ENCODE peak calls at places on chromosomes 16 and 17, in ten cellular contexts. K, T, E, Q, P, C, G, D, L and U are unnamed samples.

GRCh38 chr17:3528604-3529511 is 28.8 kb downstream of the TRPV3 start:
- DNase-seq in K (peak; percentile 46), C (peak; percentile 51), E (no peak), T (no peak), P (no peak), L (no peak), Q (no peak), G (no peak), D (no peak), U (peak; percentile 36)

GRCh38 chr16:11624645-11625607 is 38.2 kb upstream of the LITAF start:
- DNase-seq in D (no peak), G (no peak), C (no peak), P (no peak), Q (no peak), K (no peak), T (peak; percentile 58), L (no peak), E (no peak), U (no peak)

GRCh38 chr16:80752563-80752962 is 51.8 kb downstream of the CDYL2 start:
- DNase-seq in E (no peak), T (no peak), L (no peak), G (no peak), C (no peak), D (no peak), K (no peak), P (no peak), Q (no peak), U (no peak)

GRCh38 chr17:70478883-70479282 is 309.6 kb downstream of the KCNJ2 start:
- DNase-seq in C (no peak), P (peak; percentile 61), E (no peak), G (no peak), T (no peak), D (no peak), L (peak; percentile 9), Q (no peak), K (peak; percentile 53), U (no peak)

GRCh38 chr17:80832888-80833583 is 158.6 kb upstream of the CHMP6 start:
- DNase-seq in C (peak; percentile 98), P (peak; percentile 98), L (peak; percentile 88), K (peak; percentile 89), T (peak; percentile 99), Q (peak; percentile 64), G (peak; percentile 86), D (peak; percentile 85), E (peak; percentile 92), U (peak; percentile 96)

GRCh38 chr16:31701734-31702133 is 171.9 kb upstream of the ZNF267 start:
- DNase-seq in P (no peak), G (no peak), E (no peak), L (no peak), T (no peak), Q (no peak), K (no peak), D (no peak), C (no peak), U (no peak)

GRCh38 chr16:71421911-71422310 is 19.9 kb downstream of the TLE7 start:
- DNase-seq in D (peak; percentile 27), T (peak; percentile 28), C (peak; percentile 19), P (no peak), K (no peak), E (peak; percentile 81), G (no peak), Q (no peak), L (no peak), U (peak; percentile 33)

GRCh38 chr16:62253926-62254325 is 217.7 kb upstream of the CDH8 start:
- DNase-seq in D (no peak), E (no peak), L (no peak), Q (no peak), P (no peak), G (no peak), K (no peak), C (no peak), T (no peak), U (peak; percentile 86)

GRCh38 chr16:55426865-55427484 is 52.0 kb upstream of the MMP2 start:
- DNase-seq in P (no peak), K (peak; percentile 69), T (no peak), G (no peak), E (no peak), C (no peak), D (no peak), Q (no peak), L (peak; percentile 15), U (no peak)

GRCh38 chr17:72603346-72604242 is 482.8 kb downstream of the SOX9 start:
- DNase-seq in T (peak; percentile 76), L (no peak), C (peak; percentile 93), P (peak; percentile 63), Q (no peak), D (no peak), K (no peak), E (no peak), G (no peak), U (no peak)

GRCh38 chr16:68995011-68995504 is 110.4 kb upstream of the HAS3 start:
- DNase-seq in G (no peak), K (peak; percentile 28), C (peak; percentile 78), D (no peak), L (no peak), T (peak; percentile 69), E (peak; percentile 85), Q (no peak), P (peak; percentile 26), U (peak; percentile 100)

GRCh38 chr16:25141648-25142047 is 30.1 kb downstream of the LCMT1 start:
- DNase-seq in K (peak; percentile 55), D (no peak), L (no peak), Q (no peak), E (no peak), T (no peak), P (peak; percentile 9), C (peak; percentile 38), G (no peak), U (no peak)

DNA sequence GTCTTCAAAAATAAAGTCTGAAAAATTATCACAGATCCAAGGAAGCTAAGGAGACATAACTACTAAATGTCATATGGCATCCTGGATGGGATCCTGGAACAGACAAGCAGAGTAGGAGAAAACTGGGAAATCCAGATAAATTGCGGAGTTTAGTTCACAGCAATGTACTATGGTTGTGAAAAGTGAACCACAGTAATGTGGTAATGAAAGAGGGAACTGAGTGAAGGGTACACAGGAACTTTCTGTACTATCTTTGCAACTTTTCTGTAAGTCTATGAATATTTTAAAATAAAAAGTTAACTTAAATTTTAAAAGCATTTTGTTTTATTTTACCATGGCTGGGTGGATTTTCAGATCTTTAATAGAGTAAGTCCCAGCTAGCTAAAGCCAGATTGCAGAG is 16.3 kb downstream of the SLFN12L start:
- DNase-seq in K (no peak), T (no peak), L (no peak), Q (no peak), E (no peak), C (no peak), G (no peak), D (no peak), P (no peak), U (no peak)
- H3K4me3 ChIP-seq in K (no peak overlapping the region), T (no peak overlapping the region), L (no peak overlapping the region), Q (no peak overlapping the region), E (no peak overlapping the region), C (no peak overlapping the region), G (no peak overlapping the region), D (no peak overlapping the region), P (no peak overlapping the region), U (no peak overlapping the region)

DNA sequence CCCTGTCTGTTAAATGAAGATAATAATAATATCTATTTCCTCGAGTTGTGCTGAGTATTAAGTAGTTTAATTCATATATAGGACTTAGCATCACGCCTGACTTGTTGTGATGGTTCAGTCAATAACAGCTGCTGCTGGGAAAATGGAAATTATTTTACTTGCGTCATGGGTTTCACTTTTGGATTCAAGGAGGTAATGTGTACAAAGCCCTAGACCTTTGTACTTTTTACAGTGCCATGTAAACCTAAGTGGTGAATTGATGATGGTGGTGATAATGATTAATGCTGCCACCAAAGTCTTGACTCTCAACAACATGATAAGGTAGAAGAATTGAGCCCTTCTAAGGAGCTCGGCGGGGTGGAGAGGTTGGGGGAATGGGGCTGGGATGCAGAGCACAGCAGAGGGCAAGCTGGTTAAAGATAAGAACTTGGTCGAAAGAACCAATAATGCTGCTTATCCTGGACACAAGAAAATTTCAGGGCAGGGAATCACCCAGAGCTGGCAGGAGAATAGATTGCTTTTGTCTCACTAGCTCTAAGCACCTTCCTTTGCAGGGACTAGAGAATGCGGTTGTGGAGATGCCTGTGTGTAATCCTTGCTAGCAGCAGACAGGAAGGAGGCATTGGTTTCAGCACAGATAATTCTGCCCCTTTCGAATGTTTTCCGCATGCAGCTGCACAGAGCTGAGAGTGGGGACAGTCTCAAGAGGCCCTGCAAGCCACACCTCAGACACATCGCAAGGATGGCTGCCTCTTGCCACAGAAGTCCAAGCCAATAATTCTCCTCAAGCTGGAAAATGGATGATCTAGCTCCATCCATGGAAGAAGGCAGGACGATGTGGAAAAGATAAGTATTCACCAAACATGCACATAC is 187.1 kb downstream of the TMEM114 start:
- DNase-seq in K (no peak), Q (no peak), E (no peak), G (no peak), C (no peak), T (no peak), P (no peak), D (peak; percentile 10), L (no peak), U (no peak)
- H3K4me3 ChIP-seq in K (no peak overlapping the region), Q (peak overlapping the region; percentile 11), E (no peak overlapping the region), G (no peak overlapping the region), C (no peak overlapping the region), T (no peak overlapping the region), P (no peak overlapping the region), D (no peak overlapping the region), L (no peak overlapping the region), U (no peak overlapping the region)

GRCh38 chr17:1759529-1759928 is 2.3 kb upstream of the SERPINF1 start:
- DNase-seq in K (no peak), P (no peak), D (no peak), T (no peak), E (no peak), C (no peak), G (no peak), L (no peak), Q (no peak), U (peak; percentile 77)
- H3K4me3 ChIP-seq in K (no peak overlapping the region), P (no peak overlapping the region), D (no peak overlapping the region), T (no peak overlapping the region), E (no peak overlapping the region), C (no peak overlapping the region), G (no peak overlapping the region), L (no peak overlapping the region), Q (no peak overlapping the region), U (no peak overlapping the region)

DNA sequence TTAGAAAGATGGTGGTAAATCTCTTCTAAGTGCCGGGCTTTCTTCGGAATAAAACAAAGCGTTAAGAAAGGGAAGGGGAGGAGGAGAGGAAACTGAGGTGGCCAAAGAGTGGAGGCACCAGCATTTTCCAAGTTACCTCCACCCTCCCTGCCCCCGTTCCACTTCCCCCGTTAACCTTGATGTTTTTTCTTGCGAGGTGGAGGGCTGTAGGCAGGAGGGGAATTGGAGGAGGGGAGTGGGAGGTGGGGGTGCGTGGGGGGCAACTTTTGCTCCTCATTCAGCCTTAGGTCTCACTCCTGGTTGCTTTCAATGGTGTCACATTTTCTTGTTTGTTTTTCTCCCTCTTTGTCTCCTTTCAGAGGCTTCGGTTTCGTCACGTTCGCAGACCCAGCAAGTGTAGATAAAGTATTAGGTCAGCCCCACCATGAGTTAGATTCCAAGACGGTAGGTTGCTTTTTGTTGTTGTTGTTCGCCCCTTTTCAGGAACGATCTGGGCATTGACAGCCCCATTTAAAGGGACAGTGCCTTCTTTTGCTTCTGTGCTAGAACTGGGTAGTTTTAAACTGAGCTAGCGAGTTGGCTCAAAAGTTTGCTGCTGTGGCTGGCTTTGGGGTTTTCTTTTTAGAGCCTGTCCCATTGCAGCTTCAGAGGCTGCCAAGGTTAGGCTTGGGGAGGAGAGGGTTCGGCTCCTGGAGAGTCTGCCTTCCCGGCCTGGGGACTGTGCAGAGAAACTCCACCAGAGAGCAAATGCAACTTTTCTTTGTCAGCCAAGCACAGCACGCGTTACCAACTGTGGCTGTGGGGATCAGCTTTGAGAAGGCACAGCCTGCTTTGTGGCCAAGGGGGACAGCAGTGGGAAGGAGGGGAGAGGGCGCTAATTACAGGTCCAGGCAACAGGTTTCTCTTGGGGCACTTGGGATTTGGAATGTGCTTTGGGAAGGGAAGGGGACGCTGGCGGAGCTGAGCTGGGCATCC is 1.9 kb downstream of the MSI2 start:
- DNase-seq in P (peak; percentile 4), L (no peak), G (peak; percentile 44), T (peak; percentile 19), C (peak; percentile 8), E (peak; percentile 65), K (peak; percentile 45), Q (no peak), D (no peak), U (no peak)
- H3K4me3 ChIP-seq in P (peak overlapping the region; percentile 51), L (peak overlapping the region; percentile 81), G (peak overlapping the region; percentile 55), T (peak overlapping the region; percentile 78), C (peak overlapping the region; percentile 66), E (peak overlapping the region; percentile 86), K (peak overlapping the region; percentile 95), Q (peak overlapping the region; percentile 98), D (peak overlapping the region; percentile 95), U (peak overlapping the region; percentile 68)